ENCODE peak calls at places on chromosomes 16 and 17, in six cellular contexts. J, W, X, L, C and P are unnamed samples.

GRCh38 chr17:68355093-68355492 is 63.8 kb downstream of the ARSG start:
- DNase-seq in J (peak; percentile 34), W (no peak), X (peak; percentile 36), L (no peak), C (no peak), P (no peak)

GRCh38 chr17:8964801-8965393 is 610 bp downstream of the PIK3R5 start:
- DNase-seq in J (no peak), W (no peak), X (no peak), L (no peak), C (no peak), P (no peak)

GRCh38 chr16:84532299-84532724 is 27.9 kb upstream of the MEAK7 start:
- DNase-seq in J (peak; percentile 98), W (no peak), X (peak; percentile 86), L (peak; percentile 82), C (no peak), P (peak; percentile 72)

GRCh38 chr16:64983983-64984382 is 137.9 kb downstream of the CDH11 start:
- DNase-seq in J (peak; percentile 75), W (no peak), X (peak; percentile 23), L (no peak), C (no peak), P (no peak)

GRCh38 chr17:10105513-10106001 is 92.8 kb downstream of the GAS7 start:
- DNase-seq in J (peak; percentile 79), W (no peak), X (no peak), L (peak; percentile 77), C (no peak), P (no peak)

GRCh38 chr17:40086150-40087044 is 14.0 kb downstream of the NR1D1 start:
- DNase-seq in J (no peak), W (no peak), X (no peak), L (no peak), C (peak; percentile 47), P (no peak)

GRCh38 chr17:73872816-73873215 is 228.6 kb upstream of the SDK2 start:
- DNase-seq in J (no peak), W (no peak), X (no peak), L (no peak), C (no peak), P (no peak)

GRCh38 chr16:19769239-19769638 is 51.2 kb downstream of the IQCK start:
- DNase-seq in J (no peak), W (no peak), X (no peak), L (no peak), C (no peak), P (no peak)

GRCh38 chr16:83742520-83742919 is 65.3 kb upstream of the HSBP1 start:
- DNase-seq in J (no peak), W (no peak), X (no peak), L (no peak), C (no peak), P (no peak)

GRCh38 chr17:76524598-76525512 is 12.7 kb downstream of the CYGB start:
- DNase-seq in J (peak; percentile 62), W (no peak), X (no peak), L (peak; percentile 77), C (no peak), P (peak; percentile 32)

GRCh38 chr17:40541060-40541872 is 24.0 kb downstream of the CCR7 start:
- DNase-seq in J (no peak), W (no peak), X (no peak), L (no peak), C (peak; percentile 42), P (no peak)

GRCh38 chr17:37693328-37693727 is 50.1 kb upstream of the DDX52 start:
- DNase-seq in J (no peak), W (no peak), X (no peak), L (no peak), C (no peak), P (no peak)

GRCh38 chr17:81471804-81472456 is 40.7 kb downstream of the ACTG1 start:
- DNase-seq in J (peak; percentile 93), W (no peak), X (peak; percentile 65), L (peak; percentile 79), C (no peak), P (peak; percentile 93)

GRCh38 chr17:29624586-29624985 is 1.9 kb upstream of the CORO6 start:
- DNase-seq in J (no peak), W (no peak), X (no peak), L (no peak), C (no peak), P (no peak)

GRCh38 chr16:9867176-9867575 is 315.1 kb downstream of the GRIN2A start:
- DNase-seq in J (no peak), W (no peak), X (no peak), L (no peak), C (no peak), P (no peak)

GRCh38 chr17:6460531-6461161 is 16.4 kb downstream of the PIMREG start:
- DNase-seq in J (no peak), W (no peak), X (no peak), L (no peak), C (no peak), P (no peak)

GRCh38 chr17:44084921-44085320 is 14.4 kb downstream of the G6PC3 start:
- DNase-seq in J (no peak), W (no peak), X (no peak), L (no peak), C (no peak), P (no peak)

GRCh38 chr17:6503641-6504195 is 52.6 kb downstream of the PITPNM3 start:
- DNase-seq in J (no peak), W (no peak), X (no peak), L (no peak), C (no peak), P (no peak)

GRCh38 chr16:4306439-4307214 is 9.2 kb upstream of the GLIS2 start:
- DNase-seq in J (no peak), W (no peak), X (no peak), L (no peak), C (no peak), P (no peak)

GRCh38 chr16:87165885-87166284 is 151.3 kb downstream of the C16orf95 start:
- DNase-seq in J (no peak), W (no peak), X (no peak), L (no peak), C (no peak), P (no peak)

GRCh38 chr16:55900616-55901393 is 25.6 kb upstream of the CES5A start:
- DNase-seq in J (no peak), W (no peak), X (no peak), L (no peak), C (no peak), P (no peak)

GRCh38 chr16:73190688-73191087 is 142.8 kb upstream of the ZFHX3 start:
- DNase-seq in J (no peak), W (no peak), X (no peak), L (no peak), C (no peak), P (no peak)

GRCh38 chr16:57826706-57827625 is 24.7 kb upstream of the KIFC3 start:
- DNase-seq in J (no peak), W (no peak), X (no peak), L (no peak), C (no peak), P (no peak)